ENCODE peak calls at places on chromosomes 3 and 15, in six cellular contexts. H is heart left ventricle, Y is A549, T is HepG2, A is fibroblast of pulmonary artery, Q is K562. O is an unnamed sample.

GRCh38 chr3:39809181-39809994 is at the start of gene MYRIP:
- DNase-seq in H (peak), Y (no peak), T (peak), A (peak), Q (peak), O (peak)

GRCh38 chr15:28992340-28992864 is 106.6 kb downstream of the APBA2 start:
- DNase-seq in H (no peak), Y (no peak), T (no peak), A (no peak), Q (no peak), O (no peak)

GRCh38 chr15:99435138-99435695 is 130.6 kb upstream of the MEF2A start:
- DNase-seq in H (no peak), Y (no peak), T (no peak), A (no peak), Q (no peak), O (no peak)

GRCh38 chr3:72242326-72242725 is 457.4 kb upstream of the PROK2 start:
- DNase-seq in H (no peak), Y (no peak), T (no peak), A (no peak), Q (no peak), O (no peak)

GRCh38 chr15:57323299-57323805 is 53.0 kb upstream of the CGNL1 start:
- DNase-seq in H (no peak), Y (no peak), T (no peak), A (no peak), Q (no peak), O (no peak)

GRCh38 chr15:60390931-60391501 is 6.8 kb downstream of the ANXA2 start:
- DNase-seq in H (peak), Y (peak), T (peak), A (peak), Q (peak), O (peak)

GRCh38 chr3:12138044-12138443 is 20.7 kb downstream of the TIMP4 start:
- DNase-seq in H (no peak), Y (peak), T (no peak), A (peak), Q (peak), O (peak)

GRCh38 chr3:148062590-148062989 is 635.1 kb upstream of the AGTR1 start:
- DNase-seq in H (no peak), Y (no peak), T (no peak), A (no peak), Q (no peak), O (no peak)

GRCh38 chr3:14371573-14372474 is 30.6 kb upstream of the SLC6A6 start:
- DNase-seq in H (peak), Y (peak), T (peak), A (peak), Q (peak), O (peak)

GRCh38 chr15:92418864-92419263 is 25.2 kb downstream of the ST8SIA2 start:
- DNase-seq in H (no peak), Y (no peak), T (no peak), A (no peak), Q (no peak), O (no peak)

GRCh38 chr15:82539690-82540054 is 585 bp downstream of the RPS17 start:
- DNase-seq in H (no peak), Y (no peak), T (no peak), A (peak), Q (peak), O (peak)

GRCh38 chr3:120743556-120744195 is 1.1 kb downstream of the GTF2E1 start:
- DNase-seq in H (no peak), Y (no peak), T (no peak), A (peak), Q (peak), O (no peak)

GRCh38 chr15:31511707-31512310 is 185.2 kb downstream of the KLF13 start:
- DNase-seq in H (no peak), Y (no peak), T (no peak), A (no peak), Q (no peak), O (no peak)

GRCh38 chr3:117751691-117752090 is 1042.1 kb downstream of the TUSC7 start:
- DNase-seq in H (no peak), Y (no peak), T (no peak), A (no peak), Q (no peak), O (no peak)

GRCh38 chr15:73781038-73781925 is 28.1 kb upstream of the INSYN1 start:
- DNase-seq in H (no peak), Y (peak), T (no peak), A (peak), Q (peak), O (peak)

GRCh38 chr3:184740509-184741258 is 28.8 kb upstream of the MAGEF1 start:
- DNase-seq in H (no peak), Y (no peak), T (no peak), A (peak), Q (no peak), O (peak)

GRCh38 chr3:126678691-126679317 is 23.9 kb upstream of the TXNRD3 start:
- DNase-seq in H (no peak), Y (no peak), T (no peak), A (no peak), Q (no peak), O (no peak)

GRCh38 chr3:43779850-43780249 is 89.1 kb downstream of the ABHD5 start:
- DNase-seq in H (no peak), Y (no peak), T (no peak), A (no peak), Q (no peak), O (no peak)

GRCh38 chr15:74270854-74271520 is 34.9 kb downstream of the CCDC33 start:
- DNase-seq in H (no peak), Y (no peak), T (no peak), A (no peak), Q (no peak), O (no peak)

GRCh38 chr3:151568095-151568685 is 107.3 kb upstream of the IGSF10 start:
- DNase-seq in H (no peak), Y (no peak), T (no peak), A (no peak), Q (no peak), O (no peak)

GRCh38 chr3:147680820-147681488 is 271.8 kb downstream of the ZIC1 start:
- DNase-seq in H (peak), Y (no peak), T (no peak), A (no peak), Q (no peak), O (peak)

GRCh38 chr3:52225452-52226228 is at the start of gene TLR9:
- DNase-seq in H (no peak), Y (no peak), T (no peak), A (no peak), Q (no peak), O (no peak)

GRCh38 chr3:28745436-28745835 is 396.8 kb upstream of the AZI2 start:
- DNase-seq in H (no peak), Y (no peak), T (no peak), A (peak), Q (no peak), O (peak)

GRCh38 chr3:183698318-183698731 is 728 bp downstream of the YEATS2 start:
- DNase-seq in H (peak), Y (peak), T (no peak), A (peak), Q (peak), O (peak)

GRCh38 chr3:13282528-13282985 is 137.6 kb downstream of the NUP210 start:
- DNase-seq in H (no peak), Y (peak), T (no peak), A (no peak), Q (peak), O (no peak)

GRCh38 chr3:150521458-150521857 is 24.8 kb downstream of the SERP1 start:
- DNase-seq in H (no peak), Y (no peak), T (no peak), A (no peak), Q (no peak), O (peak)

GRCh38 chr3:143424874-143425273 is 305.3 kb downstream of the CHST2 start:
- DNase-seq in H (no peak), Y (no peak), T (no peak), A (no peak), Q (no peak), O (no peak)

GRCh38 chr3:185691622-185692021 is 105.5 kb downstream of the SENP2 start:
- DNase-seq in H (no peak), Y (no peak), T (no peak), A (no peak), Q (no peak), O (no peak)

GRCh38 chr15:88707766-88708165 is 69.0 kb downstream of the ISG20 start:
- DNase-seq in H (no peak), Y (no peak), T (no peak), A (peak), Q (no peak), O (no peak)

GRCh38 chr3:100087203-100087602 is 27.1 kb downstream of the FILIP1L start:
- DNase-seq in H (no peak), Y (no peak), T (no peak), A (peak), Q (no peak), O (peak)

GRCh38 chr3:21839592-21839991 is 88.6 kb upstream of the ZNF385D start:
- DNase-seq in H (peak), Y (peak), T (no peak), A (peak), Q (peak), O (peak)

GRCh38 chr3:143538577-143538981 is 309.7 kb downstream of the SLC9A9 start:
- DNase-seq in H (no peak), Y (no peak), T (no peak), A (peak), Q (no peak), O (peak)

GRCh38 chr15:32659340-32659831 is 17.9 kb downstream of the SCG5 start:
- DNase-seq in H (no peak), Y (peak), T (peak), A (no peak), Q (no peak), O (peak)

GRCh38 chr3:123202451-123202850 is 708 bp downstream of the SEC22A start:
- DNase-seq in H (no peak), Y (peak), T (peak), A (no peak), Q (peak), O (peak)

GRCh38 chr15:45662375-45662774 is 27.5 kb downstream of the SQOR start:
- DNase-seq in H (no peak), Y (no peak), T (no peak), A (no peak), Q (peak), O (no peak)

GRCh38 chr3:77038928-77039605 is 832 bp upstream of the ROBO2 start:
- DNase-seq in H (peak), Y (no peak), T (no peak), A (peak), Q (no peak), O (peak)

GRCh38 chr3:77042892-77043291 is 3.0 kb downstream of the ROBO2 start:
- DNase-seq in H (no peak), Y (no peak), T (no peak), A (no peak), Q (no peak), O (peak)

GRCh38 chr3:77039606-77040553 is at the start of gene ROBO2:
- DNase-seq in H (peak), Y (no peak), T (no peak), A (peak), Q (peak), O (peak)

GRCh38 chr3:77041156-77041696 is 1.3 kb downstream of the ROBO2 start:
- DNase-seq in H (no peak), Y (no peak), T (no peak), A (no peak), Q (no peak), O (no peak)

DNA sequence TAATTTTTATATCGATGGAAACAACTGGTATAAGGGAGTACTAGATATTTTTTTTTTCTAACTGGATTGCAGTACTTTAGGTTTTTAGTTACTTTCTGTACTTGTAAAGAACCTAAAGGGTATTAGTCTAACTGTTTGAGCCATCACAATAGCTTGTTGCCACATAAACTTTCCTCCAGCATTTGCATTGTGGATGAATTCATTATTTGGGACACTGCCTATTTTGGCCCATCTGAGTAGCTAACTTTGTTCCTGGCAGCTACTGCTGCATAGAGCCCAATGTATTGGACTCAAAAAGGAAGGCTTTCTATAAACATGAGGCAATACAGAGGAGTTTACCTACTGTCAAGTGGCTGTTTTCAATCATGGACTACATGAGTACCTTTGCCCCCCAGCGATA is 1.9 kb downstream of the ROBO2 start:
- DNase-seq in H (no peak), Y (no peak), T (no peak), A (no peak), Q (no peak), O (no peak)
- H3K4me3 ChIP-seq in H (no peak), Y (no peak), T (no peak), A (no peak), Q (peak), O (no peak)

GRCh38 chr3:59473580-59473979 is 423.8 kb upstream of the CFAP20DC start:
- DNase-seq in H (no peak), Y (no peak), T (no peak), A (no peak), Q (no peak), O (no peak)
- H3K4me3 ChIP-seq in H (no peak), Y (no peak), T (no peak), A (no peak), Q (no peak), O (no peak)

GRCh38 chr3:27715454-27715806 is 6.7 kb downstream of the EOMES start:
- DNase-seq in H (no peak), Y (no peak), T (no peak), A (no peak), Q (no peak), O (no peak)
- H3K4me3 ChIP-seq in H (no peak), Y (peak), T (no peak), A (no peak), Q (no peak), O (no peak)

GRCh38 chr15:67835349-67836133 is 4.3 kb downstream of the RNU6-1 start:
- DNase-seq in H (no peak), Y (no peak), T (no peak), A (no peak), Q (no peak), O (no peak)
- H3K4me3 ChIP-seq in H (peak), Y (no peak), T (peak), A (peak), Q (no peak), O (peak)

DNA sequence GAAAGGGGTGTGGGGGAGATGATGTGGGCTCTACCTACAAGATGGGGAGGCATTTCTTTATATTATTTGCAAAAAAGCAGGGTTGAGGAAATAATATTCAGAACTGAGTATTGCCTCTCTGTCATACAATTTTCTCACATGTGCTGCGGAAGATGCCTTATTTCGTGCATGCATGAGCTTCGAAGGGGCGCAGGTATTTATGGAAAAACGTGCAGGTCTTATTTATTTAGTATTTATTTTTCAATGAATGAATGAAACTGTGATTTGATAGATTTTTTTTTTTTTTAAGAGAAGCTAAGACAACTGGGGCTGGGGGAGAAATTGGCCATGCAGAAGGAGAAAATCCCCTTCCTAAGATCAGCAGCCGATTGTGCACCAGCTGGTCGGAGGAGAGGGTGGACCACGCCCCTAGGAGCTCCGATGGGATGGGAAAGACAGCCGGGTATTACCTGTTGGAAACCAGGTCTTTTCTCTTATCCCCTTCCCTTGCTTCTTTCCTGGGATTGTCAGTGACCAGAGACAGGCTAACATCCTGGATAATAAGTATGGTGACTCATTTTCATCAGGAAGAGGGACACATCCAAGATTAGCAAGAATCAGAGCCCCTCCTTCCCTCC is 827 bp downstream of the GAP43 start:
- DNase-seq in H (no peak), Y (no peak), T (no peak), A (no peak), Q (no peak), O (no peak)
- H3K4me3 ChIP-seq in H (no peak), Y (peak), T (no peak), A (peak), Q (no peak), O (no peak)

O was measured in choroid plexus epithelial cell.